ENCODE peak calls at places on chromosomes 6 and 20, in seven cellular contexts. One of them, this sample, is unnamed.

GRCh38 chr6:107554918-107555317 is 65.0 kb downstream of the SOBP start:
- DNase-seq in neural progenitor cell: no peak
- DNase-seq in fibroblast of lung: no peak
- DNase-seq in natural killer cell: no peak
- DNase-seq in HepG2: no peak
- DNase-seq in lower leg skin: no peak
- DNase-seq in hepatocyte: no peak
- DNase-seq in this sample: no peak

GRCh38 chr6:170208171-170208601 is 82.7 kb downstream of the DLL1 start:
- DNase-seq in neural progenitor cell: no peak
- DNase-seq in fibroblast of lung: no peak
- DNase-seq in natural killer cell: no peak
- DNase-seq in HepG2: no peak
- DNase-seq in lower leg skin: no peak
- DNase-seq in hepatocyte: no peak
- DNase-seq in this sample: no peak

GRCh38 chr6:98716341-98716740 is 118.0 kb upstream of the POU3F2 start:
- DNase-seq in neural progenitor cell: peak
- DNase-seq in fibroblast of lung: no peak
- DNase-seq in natural killer cell: no peak
- DNase-seq in HepG2: peak
- DNase-seq in lower leg skin: no peak
- DNase-seq in hepatocyte: no peak
- DNase-seq in this sample: no peak

GRCh38 chr20:58637466-58638198 is 13.5 kb upstream of the STX16 start:
- DNase-seq in neural progenitor cell: no peak
- DNase-seq in fibroblast of lung: no peak
- DNase-seq in natural killer cell: no peak
- DNase-seq in HepG2: no peak
- DNase-seq in lower leg skin: peak
- DNase-seq in hepatocyte: no peak
- DNase-seq in this sample: no peak

GRCh38 chr6:82385546-82385945 is 21.9 kb downstream of the TPBG start:
- DNase-seq in neural progenitor cell: no peak
- DNase-seq in fibroblast of lung: no peak
- DNase-seq in natural killer cell: no peak
- DNase-seq in HepG2: no peak
- DNase-seq in lower leg skin: no peak
- DNase-seq in hepatocyte: no peak
- DNase-seq in this sample: no peak

GRCh38 chr20:11686900-11687543 is 230.7 kb upstream of the BTBD3 start:
- DNase-seq in neural progenitor cell: peak
- DNase-seq in fibroblast of lung: peak
- DNase-seq in natural killer cell: no peak
- DNase-seq in HepG2: no peak
- DNase-seq in lower leg skin: no peak
- DNase-seq in hepatocyte: peak
- DNase-seq in this sample: no peak

GRCh38 chr6:5006182-5006581 is 2.3 kb upstream of the RPP40 start:
- DNase-seq in neural progenitor cell: no peak
- DNase-seq in fibroblast of lung: no peak
- DNase-seq in natural killer cell: no peak
- DNase-seq in HepG2: no peak
- DNase-seq in lower leg skin: peak
- DNase-seq in hepatocyte: no peak
- DNase-seq in this sample: no peak

GRCh38 chr6:113732384-113732966 is 124.7 kb upstream of the MARCKS start:
- DNase-seq in neural progenitor cell: peak
- DNase-seq in fibroblast of lung: peak
- DNase-seq in natural killer cell: no peak
- DNase-seq in HepG2: peak
- DNase-seq in lower leg skin: no peak
- DNase-seq in hepatocyte: peak
- DNase-seq in this sample: no peak

GRCh38 chr20:34951652-34952051 is 4.0 kb downstream of the GSS start:
- DNase-seq in neural progenitor cell: no peak
- DNase-seq in fibroblast of lung: no peak
- DNase-seq in natural killer cell: no peak
- DNase-seq in HepG2: no peak
- DNase-seq in lower leg skin: no peak
- DNase-seq in hepatocyte: no peak
- DNase-seq in this sample: no peak

GRCh38 chr6:27873101-27874030 is 38.8 kb downstream of the OR2B2 start:
- DNase-seq in neural progenitor cell: peak
- DNase-seq in fibroblast of lung: peak
- DNase-seq in natural killer cell: peak
- DNase-seq in HepG2: no peak
- DNase-seq in lower leg skin: peak
- DNase-seq in hepatocyte: peak
- DNase-seq in this sample: peak

GRCh38 chr6:45830441-45831139 is 185.1 kb downstream of the CLIC5 start:
- DNase-seq in neural progenitor cell: no peak
- DNase-seq in fibroblast of lung: peak
- DNase-seq in natural killer cell: no peak
- DNase-seq in HepG2: no peak
- DNase-seq in lower leg skin: no peak
- DNase-seq in hepatocyte: no peak
- DNase-seq in this sample: peak

GRCh38 chr6:29758761-29759160 is 35.5 kb downstream of the HLA-F start:
- DNase-seq in neural progenitor cell: no peak
- DNase-seq in fibroblast of lung: no peak
- DNase-seq in natural killer cell: no peak
- DNase-seq in HepG2: no peak
- DNase-seq in lower leg skin: no peak
- DNase-seq in hepatocyte: no peak
- DNase-seq in this sample: no peak

GRCh38 chr20:9241232-9241692 is 172.4 kb downstream of the PLCB4 start:
- DNase-seq in neural progenitor cell: no peak
- DNase-seq in fibroblast of lung: peak
- DNase-seq in natural killer cell: no peak
- DNase-seq in HepG2: no peak
- DNase-seq in lower leg skin: no peak
- DNase-seq in hepatocyte: no peak
- DNase-seq in this sample: no peak

GRCh38 chr20:49942942-49943341 is 6.7 kb downstream of the RNF114 start:
- DNase-seq in neural progenitor cell: no peak
- DNase-seq in fibroblast of lung: no peak
- DNase-seq in natural killer cell: no peak
- DNase-seq in HepG2: no peak
- DNase-seq in lower leg skin: peak
- DNase-seq in hepatocyte: no peak
- DNase-seq in this sample: no peak

GRCh38 chr6:157272866-157273755 is 50.2 kb downstream of the TMEM242 start:
- DNase-seq in neural progenitor cell: peak
- DNase-seq in fibroblast of lung: no peak
- DNase-seq in natural killer cell: no peak
- DNase-seq in HepG2: peak
- DNase-seq in lower leg skin: peak
- DNase-seq in hepatocyte: no peak
- DNase-seq in this sample: peak

GRCh38 chr6:137705166-137706064 is 161.6 kb upstream of the TNFAIP3 start:
- DNase-seq in neural progenitor cell: peak
- DNase-seq in fibroblast of lung: no peak
- DNase-seq in natural killer cell: peak
- DNase-seq in HepG2: peak
- DNase-seq in lower leg skin: peak
- DNase-seq in hepatocyte: peak
- DNase-seq in this sample: peak

GRCh38 chr6:154814063-154814462 is 80.8 kb downstream of the SCAF8 start:
- DNase-seq in neural progenitor cell: no peak
- DNase-seq in fibroblast of lung: no peak
- DNase-seq in natural killer cell: no peak
- DNase-seq in HepG2: no peak
- DNase-seq in lower leg skin: no peak
- DNase-seq in hepatocyte: no peak
- DNase-seq in this sample: no peak

GRCh38 chr6:35505985-35506384 is 6.7 kb downstream of the TULP1 start:
- DNase-seq in neural progenitor cell: no peak
- DNase-seq in fibroblast of lung: no peak
- DNase-seq in natural killer cell: no peak
- DNase-seq in HepG2: no peak
- DNase-seq in lower leg skin: no peak
- DNase-seq in hepatocyte: no peak
- DNase-seq in this sample: no peak

GRCh38 chr6:16470502-16471221 is 232.3 kb downstream of the GMPR start:
- DNase-seq in neural progenitor cell: no peak
- DNase-seq in fibroblast of lung: no peak
- DNase-seq in natural killer cell: no peak
- DNase-seq in HepG2: no peak
- DNase-seq in lower leg skin: no peak
- DNase-seq in hepatocyte: no peak
- DNase-seq in this sample: no peak

GRCh38 chr20:63042448-63043071 is 35.8 kb upstream of the BHLHE23 start:
- DNase-seq in neural progenitor cell: no peak
- DNase-seq in fibroblast of lung: no peak
- DNase-seq in natural killer cell: no peak
- DNase-seq in HepG2: no peak
- DNase-seq in lower leg skin: no peak
- DNase-seq in hepatocyte: no peak
- DNase-seq in this sample: no peak

GRCh38 chr6:79425589-79426311 is 111.5 kb downstream of the LCA5 start:
- DNase-seq in neural progenitor cell: no peak
- DNase-seq in fibroblast of lung: no peak
- DNase-seq in natural killer cell: no peak
- DNase-seq in HepG2: no peak
- DNase-seq in lower leg skin: no peak
- DNase-seq in hepatocyte: no peak
- DNase-seq in this sample: no peak

GRCh38 chr6:137286368-137286767 is 67.2 kb upstream of the IFNGR1 start:
- DNase-seq in neural progenitor cell: no peak
- DNase-seq in fibroblast of lung: no peak
- DNase-seq in natural killer cell: no peak
- DNase-seq in HepG2: no peak
- DNase-seq in lower leg skin: no peak
- DNase-seq in hepatocyte: no peak
- DNase-seq in this sample: no peak

GRCh38 chr6:158706369-158706982 is 56.6 kb downstream of the SYTL3 start:
- DNase-seq in neural progenitor cell: peak
- DNase-seq in fibroblast of lung: peak
- DNase-seq in natural killer cell: no peak
- DNase-seq in HepG2: peak
- DNase-seq in lower leg skin: peak
- DNase-seq in hepatocyte: peak
- DNase-seq in this sample: no peak

GRCh38 chr6:13272131-13273046 is 55.9 kb downstream of the TBC1D7 start:
- DNase-seq in neural progenitor cell: no peak
- DNase-seq in fibroblast of lung: peak
- DNase-seq in natural killer cell: no peak
- DNase-seq in HepG2: no peak
- DNase-seq in lower leg skin: peak
- DNase-seq in hepatocyte: no peak
- DNase-seq in this sample: peak

DNA sequence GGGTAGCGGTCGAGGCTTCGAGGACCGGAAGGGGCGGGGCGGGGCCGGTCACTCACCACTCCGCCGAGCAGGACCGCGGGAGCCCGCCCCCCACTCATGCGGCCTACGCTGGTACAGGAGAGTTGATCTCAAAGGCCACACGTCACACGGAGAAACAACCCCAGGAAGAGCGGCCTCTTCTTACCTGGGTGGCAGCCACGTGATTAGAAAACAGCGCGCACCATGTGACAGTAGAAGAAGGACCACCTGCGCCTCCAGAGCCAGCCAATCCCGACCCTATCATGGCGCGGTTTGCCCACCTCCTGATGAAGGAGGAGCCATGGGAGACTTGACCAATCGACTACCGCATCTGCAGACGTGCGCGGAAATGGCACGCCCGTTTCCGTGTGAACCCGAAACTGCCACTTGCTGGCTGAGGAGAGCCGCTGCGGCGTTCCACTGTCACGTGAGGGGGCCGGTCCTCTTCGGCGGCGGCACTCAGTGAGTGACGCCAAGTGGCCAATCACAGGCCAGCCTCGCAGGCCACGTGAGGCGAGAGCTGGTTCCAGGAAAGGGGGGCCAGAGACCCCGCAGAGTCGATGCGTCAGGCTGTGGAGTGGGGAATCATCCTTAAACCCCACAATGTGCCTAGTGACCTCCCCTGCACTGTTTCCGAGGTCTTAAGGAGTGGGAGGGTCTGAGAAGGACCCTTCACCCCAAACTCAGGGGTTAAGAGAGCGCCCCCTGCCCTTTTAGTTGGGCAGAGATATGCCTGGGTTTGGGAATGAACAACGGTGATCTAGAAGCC is at the start of gene CUTA:
- DNase-seq in neural progenitor cell: peak
- DNase-seq in fibroblast of lung: peak
- DNase-seq in natural killer cell: peak
- DNase-seq in HepG2: peak
- DNase-seq in lower leg skin: peak
- DNase-seq in hepatocyte: peak
- DNase-seq in this sample: peak
- TF ChIP-seq CTCF in neural progenitor cell: peak
- TF ChIP-seq CTCF in fibroblast of lung: peak
- TF ChIP-seq CTCF in natural killer cell: no peak
- TF ChIP-seq CTCF in HepG2: peak
- TF ChIP-seq CTCF in lower leg skin: no peak
- TF ChIP-seq CTCF in hepatocyte: peak
- TF ChIP-seq CTCF in this sample: no peak

GRCh38 chr20:52665441-52665840 is 306.7 kb upstream of the TSHZ2 start:
- DNase-seq in neural progenitor cell: no peak
- DNase-seq in fibroblast of lung: no peak
- DNase-seq in natural killer cell: no peak
- DNase-seq in HepG2: no peak
- DNase-seq in lower leg skin: no peak
- DNase-seq in hepatocyte: no peak
- DNase-seq in this sample: no peak

DNA sequence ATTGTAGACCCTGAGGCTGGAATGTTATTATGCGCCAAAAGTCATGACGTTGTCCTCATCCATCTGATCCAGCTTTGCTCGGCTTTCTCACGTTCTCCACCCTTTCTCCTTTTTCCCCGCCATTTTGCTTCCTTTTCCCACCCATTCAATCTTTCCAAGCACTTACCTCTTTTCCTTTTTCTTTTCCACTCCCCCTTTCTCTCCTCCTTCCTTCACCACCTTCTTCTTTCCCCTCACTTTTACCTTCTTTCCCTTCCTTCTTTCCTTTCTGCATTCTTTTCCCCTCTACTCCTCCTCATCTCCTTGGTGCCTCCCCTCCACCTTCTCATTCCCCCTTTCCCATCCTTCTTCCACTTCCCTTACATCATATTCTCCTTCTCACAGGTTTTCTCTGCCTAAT is 304.8 kb upstream of the TSHZ2 start:
- DNase-seq in neural progenitor cell: no peak
- DNase-seq in fibroblast of lung: no peak
- DNase-seq in natural killer cell: no peak
- DNase-seq in HepG2: no peak
- DNase-seq in lower leg skin: no peak
- DNase-seq in hepatocyte: no peak
- DNase-seq in this sample: no peak
- TF ChIP-seq CTCF in neural progenitor cell: no peak
- TF ChIP-seq CTCF in fibroblast of lung: no peak
- TF ChIP-seq CTCF in natural killer cell: no peak
- TF ChIP-seq CTCF in HepG2: no peak
- TF ChIP-seq CTCF in lower leg skin: no peak
- TF ChIP-seq CTCF in hepatocyte: no peak
- TF ChIP-seq CTCF in this sample: no peak

GRCh38 chr6:6674872-6675271 is 86.4 kb downstream of the LY86 start:
- DNase-seq in neural progenitor cell: peak
- DNase-seq in fibroblast of lung: no peak
- DNase-seq in natural killer cell: no peak
- DNase-seq in HepG2: no peak
- DNase-seq in lower leg skin: no peak
- DNase-seq in hepatocyte: no peak
- DNase-seq in this sample: no peak
- TF ChIP-seq CTCF in neural progenitor cell: peak
- TF ChIP-seq CTCF in fibroblast of lung: no peak
- TF ChIP-seq CTCF in natural killer cell: no peak
- TF ChIP-seq CTCF in HepG2: peak
- TF ChIP-seq CTCF in lower leg skin: no peak
- TF ChIP-seq CTCF in hepatocyte: peak
- TF ChIP-seq CTCF in this sample: no peak

GRCh38 chr6:118284736-118285360 is 263.2 kb upstream of the PLN start:
- DNase-seq in neural progenitor cell: no peak
- DNase-seq in fibroblast of lung: peak
- DNase-seq in natural killer cell: no peak
- DNase-seq in HepG2: no peak
- DNase-seq in lower leg skin: no peak
- DNase-seq in hepatocyte: no peak
- DNase-seq in this sample: no peak
- TF ChIP-seq CTCF in neural progenitor cell: peak
- TF ChIP-seq CTCF in fibroblast of lung: peak
- TF ChIP-seq CTCF in natural killer cell: no peak
- TF ChIP-seq CTCF in HepG2: peak
- TF ChIP-seq CTCF in lower leg skin: no peak
- TF ChIP-seq CTCF in hepatocyte: peak
- TF ChIP-seq CTCF in this sample: no peak

This sample was measured in activated B cell treated with CpG ODN at 0.5 μM for 24 hours.